ENCODE peak calls at places on chromosomes 3 and 15, in nine cellular contexts. One of them, this sample, is unnamed.

GRCh38 chr3:184489457-184489856 is 72.1 kb upstream of the EPHB3 start:
- DNase-seq in foreskin fibroblast: no peak
- DNase-seq in islet precursor cell: no peak
- DNase-seq in GM12891: no peak
- DNase-seq in epithelial cell of esophagus: no peak
- DNase-seq in activated T-helper 1 cell treated with Interleukin-2 at 50 U/mL for 16 hours: no peak
- DNase-seq in NCI-H524 treated with DMSO at 0.1 percent for 48 hours: no peak
- DNase-seq in activated naive CD8-positive, alpha-beta T cell treated with anti-CD3 and anti-CD28 coated beads, Interleukin-2, amount 50 U/mL, for 16 hours: no peak
- DNase-seq in endothelial cell: no peak
- DNase-seq in this sample: no peak

GRCh38 chr3:34008191-34008590 is 209.8 kb downstream of the PDCD6IP start:
- DNase-seq in foreskin fibroblast: no peak
- DNase-seq in NCI-H524 treated with DMSO at 0.1 percent for 48 hours: no peak
- DNase-seq in islet precursor cell: peak
- DNase-seq in endothelial cell: no peak
- DNase-seq in activated naive CD8-positive, alpha-beta T cell treated with anti-CD3 and anti-CD28 coated beads, Interleukin-2, amount 50 U/mL, for 16 hours: no peak
- DNase-seq in GM12891: no peak
- DNase-seq in epithelial cell of esophagus: no peak
- DNase-seq in activated T-helper 1 cell treated with Interleukin-2 at 50 U/mL for 16 hours: no peak
- DNase-seq in this sample: no peak

GRCh38 chr3:146967786-146968185 is 362.6 kb upstream of the PLSCR5 start:
- DNase-seq in endothelial cell: no peak
- DNase-seq in epithelial cell of esophagus: no peak
- DNase-seq in islet precursor cell: no peak
- DNase-seq in GM12891: no peak
- DNase-seq in activated naive CD8-positive, alpha-beta T cell treated with anti-CD3 and anti-CD28 coated beads, Interleukin-2, amount 50 U/mL, for 16 hours: no peak
- DNase-seq in foreskin fibroblast: no peak
- DNase-seq in NCI-H524 treated with DMSO at 0.1 percent for 48 hours: no peak
- DNase-seq in activated T-helper 1 cell treated with Interleukin-2 at 50 U/mL for 16 hours: no peak
- DNase-seq in this sample: no peak

GRCh38 chr3:52393959-52394670 is 50.8 kb downstream of the SEMA3G start:
- DNase-seq in endothelial cell: no peak
- DNase-seq in foreskin fibroblast: no peak
- DNase-seq in NCI-H524 treated with DMSO at 0.1 percent for 48 hours: no peak
- DNase-seq in epithelial cell of esophagus: no peak
- DNase-seq in GM12891: no peak
- DNase-seq in islet precursor cell: no peak
- DNase-seq in activated naive CD8-positive, alpha-beta T cell treated with anti-CD3 and anti-CD28 coated beads, Interleukin-2, amount 50 U/mL, for 16 hours: no peak
- DNase-seq in activated T-helper 1 cell treated with Interleukin-2 at 50 U/mL for 16 hours: no peak
- DNase-seq in this sample: no peak

GRCh38 chr15:74793135-74794028 is 11.5 kb downstream of the CSK start:
- DNase-seq in activated T-helper 1 cell treated with Interleukin-2 at 50 U/mL for 16 hours: peak
- DNase-seq in activated naive CD8-positive, alpha-beta T cell treated with anti-CD3 and anti-CD28 coated beads, Interleukin-2, amount 50 U/mL, for 16 hours: peak
- DNase-seq in endothelial cell: no peak
- DNase-seq in epithelial cell of esophagus: peak
- DNase-seq in foreskin fibroblast: no peak
- DNase-seq in islet precursor cell: peak
- DNase-seq in GM12891: no peak
- DNase-seq in NCI-H524 treated with DMSO at 0.1 percent for 48 hours: no peak
- DNase-seq in this sample: no peak

GRCh38 chr3:153287017-153287416 is 125.0 kb downstream of the RAP2B start:
- DNase-seq in activated T-helper 1 cell treated with Interleukin-2 at 50 U/mL for 16 hours: no peak
- DNase-seq in NCI-H524 treated with DMSO at 0.1 percent for 48 hours: no peak
- DNase-seq in foreskin fibroblast: no peak
- DNase-seq in endothelial cell: no peak
- DNase-seq in activated naive CD8-positive, alpha-beta T cell treated with anti-CD3 and anti-CD28 coated beads, Interleukin-2, amount 50 U/mL, for 16 hours: no peak
- DNase-seq in GM12891: no peak
- DNase-seq in islet precursor cell: no peak
- DNase-seq in epithelial cell of esophagus: peak
- DNase-seq in this sample: no peak

GRCh38 chr3:40387001-40387894 is at the start of gene ENTPD3:
- DNase-seq in islet precursor cell: peak
- DNase-seq in NCI-H524 treated with DMSO at 0.1 percent for 48 hours: no peak
- DNase-seq in endothelial cell: peak
- DNase-seq in activated T-helper 1 cell treated with Interleukin-2 at 50 U/mL for 16 hours: peak
- DNase-seq in foreskin fibroblast: peak
- DNase-seq in activated naive CD8-positive, alpha-beta T cell treated with anti-CD3 and anti-CD28 coated beads, Interleukin-2, amount 50 U/mL, for 16 hours: no peak
- DNase-seq in GM12891: peak
- DNase-seq in epithelial cell of esophagus: peak
- DNase-seq in this sample: no peak

GRCh38 chr15:89649013-89649625 is 6.1 kb downstream of the KIF7 start:
- DNase-seq in GM12891: no peak
- DNase-seq in endothelial cell: no peak
- DNase-seq in islet precursor cell: no peak
- DNase-seq in activated naive CD8-positive, alpha-beta T cell treated with anti-CD3 and anti-CD28 coated beads, Interleukin-2, amount 50 U/mL, for 16 hours: no peak
- DNase-seq in activated T-helper 1 cell treated with Interleukin-2 at 50 U/mL for 16 hours: no peak
- DNase-seq in NCI-H524 treated with DMSO at 0.1 percent for 48 hours: no peak
- DNase-seq in epithelial cell of esophagus: no peak
- DNase-seq in foreskin fibroblast: no peak
- DNase-seq in this sample: no peak

GRCh38 chr3:126509565-126510322 is 7.8 kb downstream of the UROC1 start:
- DNase-seq in GM12891: no peak
- DNase-seq in activated naive CD8-positive, alpha-beta T cell treated with anti-CD3 and anti-CD28 coated beads, Interleukin-2, amount 50 U/mL, for 16 hours: no peak
- DNase-seq in islet precursor cell: no peak
- DNase-seq in endothelial cell: no peak
- DNase-seq in foreskin fibroblast: no peak
- DNase-seq in epithelial cell of esophagus: peak
- DNase-seq in activated T-helper 1 cell treated with Interleukin-2 at 50 U/mL for 16 hours: no peak
- DNase-seq in NCI-H524 treated with DMSO at 0.1 percent for 48 hours: no peak
- DNase-seq in this sample: no peak

GRCh38 chr15:41961014-41961518 is 11.3 kb downstream of the EHD4 start:
- DNase-seq in GM12891: no peak
- DNase-seq in foreskin fibroblast: no peak
- DNase-seq in epithelial cell of esophagus: no peak
- DNase-seq in activated T-helper 1 cell treated with Interleukin-2 at 50 U/mL for 16 hours: no peak
- DNase-seq in endothelial cell: no peak
- DNase-seq in islet precursor cell: no peak
- DNase-seq in activated naive CD8-positive, alpha-beta T cell treated with anti-CD3 and anti-CD28 coated beads, Interleukin-2, amount 50 U/mL, for 16 hours: no peak
- DNase-seq in NCI-H524 treated with DMSO at 0.1 percent for 48 hours: no peak
- DNase-seq in this sample: no peak

GRCh38 chr3:46407976-46408375 is 917 bp downstream of the CCRL2 start:
- DNase-seq in GM12891: no peak
- DNase-seq in epithelial cell of esophagus: no peak
- DNase-seq in foreskin fibroblast: no peak
- DNase-seq in activated naive CD8-positive, alpha-beta T cell treated with anti-CD3 and anti-CD28 coated beads, Interleukin-2, amount 50 U/mL, for 16 hours: no peak
- DNase-seq in islet precursor cell: peak
- DNase-seq in NCI-H524 treated with DMSO at 0.1 percent for 48 hours: no peak
- DNase-seq in activated T-helper 1 cell treated with Interleukin-2 at 50 U/mL for 16 hours: no peak
- DNase-seq in endothelial cell: no peak
- DNase-seq in this sample: no peak

GRCh38 chr3:69204315-69204957 is 82.0 kb upstream of the LMOD3 start:
- DNase-seq in GM12891: no peak
- DNase-seq in NCI-H524 treated with DMSO at 0.1 percent for 48 hours: peak
- DNase-seq in endothelial cell: no peak
- DNase-seq in activated T-helper 1 cell treated with Interleukin-2 at 50 U/mL for 16 hours: no peak
- DNase-seq in islet precursor cell: no peak
- DNase-seq in foreskin fibroblast: no peak
- DNase-seq in epithelial cell of esophagus: peak
- DNase-seq in activated naive CD8-positive, alpha-beta T cell treated with anti-CD3 and anti-CD28 coated beads, Interleukin-2, amount 50 U/mL, for 16 hours: no peak
- DNase-seq in this sample: peak

GRCh38 chr3:136994772-136995516 is 37.2 kb downstream of the IL20RB start:
- DNase-seq in GM12891: no peak
- DNase-seq in epithelial cell of esophagus: peak
- DNase-seq in activated T-helper 1 cell treated with Interleukin-2 at 50 U/mL for 16 hours: no peak
- DNase-seq in endothelial cell: no peak
- DNase-seq in activated naive CD8-positive, alpha-beta T cell treated with anti-CD3 and anti-CD28 coated beads, Interleukin-2, amount 50 U/mL, for 16 hours: no peak
- DNase-seq in NCI-H524 treated with DMSO at 0.1 percent for 48 hours: no peak
- DNase-seq in islet precursor cell: no peak
- DNase-seq in foreskin fibroblast: peak
- DNase-seq in this sample: no peak

GRCh38 chr3:31942446-31942845 is 38.6 kb downstream of the OSBPL10 start:
- DNase-seq in NCI-H524 treated with DMSO at 0.1 percent for 48 hours: no peak
- DNase-seq in epithelial cell of esophagus: no peak
- DNase-seq in activated naive CD8-positive, alpha-beta T cell treated with anti-CD3 and anti-CD28 coated beads, Interleukin-2, amount 50 U/mL, for 16 hours: no peak
- DNase-seq in foreskin fibroblast: no peak
- DNase-seq in GM12891: no peak
- DNase-seq in endothelial cell: no peak
- DNase-seq in activated T-helper 1 cell treated with Interleukin-2 at 50 U/mL for 16 hours: no peak
- DNase-seq in islet precursor cell: no peak
- DNase-seq in this sample: no peak

GRCh38 chr3:52195823-52196331 is 2.1 kb upstream of the ALAS1 start:
- DNase-seq in endothelial cell: no peak
- DNase-seq in epithelial cell of esophagus: peak
- DNase-seq in activated naive CD8-positive, alpha-beta T cell treated with anti-CD3 and anti-CD28 coated beads, Interleukin-2, amount 50 U/mL, for 16 hours: no peak
- DNase-seq in GM12891: no peak
- DNase-seq in activated T-helper 1 cell treated with Interleukin-2 at 50 U/mL for 16 hours: no peak
- DNase-seq in foreskin fibroblast: peak
- DNase-seq in islet precursor cell: peak
- DNase-seq in NCI-H524 treated with DMSO at 0.1 percent for 48 hours: no peak
- DNase-seq in this sample: no peak

GRCh38 chr3:124429129-124429815 is 301.0 kb upstream of the UMPS start:
- DNase-seq in epithelial cell of esophagus: peak
- DNase-seq in activated T-helper 1 cell treated with Interleukin-2 at 50 U/mL for 16 hours: no peak
- DNase-seq in activated naive CD8-positive, alpha-beta T cell treated with anti-CD3 and anti-CD28 coated beads, Interleukin-2, amount 50 U/mL, for 16 hours: no peak
- DNase-seq in GM12891: no peak
- DNase-seq in islet precursor cell: no peak
- DNase-seq in endothelial cell: no peak
- DNase-seq in foreskin fibroblast: peak
- DNase-seq in NCI-H524 treated with DMSO at 0.1 percent for 48 hours: peak
- DNase-seq in this sample: no peak

GRCh38 chr15:31489801-31490646 is 163.4 kb downstream of the KLF13 start:
- DNase-seq in activated T-helper 1 cell treated with Interleukin-2 at 50 U/mL for 16 hours: no peak
- DNase-seq in GM12891: peak
- DNase-seq in NCI-H524 treated with DMSO at 0.1 percent for 48 hours: no peak
- DNase-seq in epithelial cell of esophagus: peak
- DNase-seq in activated naive CD8-positive, alpha-beta T cell treated with anti-CD3 and anti-CD28 coated beads, Interleukin-2, amount 50 U/mL, for 16 hours: no peak
- DNase-seq in foreskin fibroblast: peak
- DNase-seq in islet precursor cell: peak
- DNase-seq in endothelial cell: no peak
- DNase-seq in this sample: peak

GRCh38 chr3:112598731-112599130 is 36.9 kb downstream of the SLC35A5 start:
- DNase-seq in GM12891: no peak
- DNase-seq in endothelial cell: no peak
- DNase-seq in activated naive CD8-positive, alpha-beta T cell treated with anti-CD3 and anti-CD28 coated beads, Interleukin-2, amount 50 U/mL, for 16 hours: no peak
- DNase-seq in NCI-H524 treated with DMSO at 0.1 percent for 48 hours: no peak
- DNase-seq in foreskin fibroblast: no peak
- DNase-seq in activated T-helper 1 cell treated with Interleukin-2 at 50 U/mL for 16 hours: no peak
- DNase-seq in epithelial cell of esophagus: no peak
- DNase-seq in islet precursor cell: no peak
- DNase-seq in this sample: no peak

GRCh38 chr3:32147509-32147908 is 41.1 kb downstream of the GPD1L start:
- DNase-seq in foreskin fibroblast: peak
- DNase-seq in activated naive CD8-positive, alpha-beta T cell treated with anti-CD3 and anti-CD28 coated beads, Interleukin-2, amount 50 U/mL, for 16 hours: no peak
- DNase-seq in NCI-H524 treated with DMSO at 0.1 percent for 48 hours: no peak
- DNase-seq in GM12891: no peak
- DNase-seq in islet precursor cell: no peak
- DNase-seq in activated T-helper 1 cell treated with Interleukin-2 at 50 U/mL for 16 hours: no peak
- DNase-seq in endothelial cell: no peak
- DNase-seq in epithelial cell of esophagus: peak
- DNase-seq in this sample: no peak

GRCh38 chr3:88632226-88632625 is 475.2 kb upstream of the EPHA3 start:
- DNase-seq in GM12891: no peak
- DNase-seq in islet precursor cell: no peak
- DNase-seq in epithelial cell of esophagus: peak
- DNase-seq in activated T-helper 1 cell treated with Interleukin-2 at 50 U/mL for 16 hours: no peak
- DNase-seq in foreskin fibroblast: no peak
- DNase-seq in endothelial cell: no peak
- DNase-seq in NCI-H524 treated with DMSO at 0.1 percent for 48 hours: no peak
- DNase-seq in activated naive CD8-positive, alpha-beta T cell treated with anti-CD3 and anti-CD28 coated beads, Interleukin-2, amount 50 U/mL, for 16 hours: no peak
- DNase-seq in this sample: no peak

GRCh38 chr3:125651246-125651645 is 55.9 kb upstream of the OSBPL11 start:
- DNase-seq in epithelial cell of esophagus: peak
- DNase-seq in foreskin fibroblast: no peak
- DNase-seq in islet precursor cell: peak
- DNase-seq in activated naive CD8-positive, alpha-beta T cell treated with anti-CD3 and anti-CD28 coated beads, Interleukin-2, amount 50 U/mL, for 16 hours: no peak
- DNase-seq in NCI-H524 treated with DMSO at 0.1 percent for 48 hours: peak
- DNase-seq in endothelial cell: no peak
- DNase-seq in GM12891: no peak
- DNase-seq in activated T-helper 1 cell treated with Interleukin-2 at 50 U/mL for 16 hours: no peak
- DNase-seq in this sample: no peak

GRCh38 chr15:63945838-63946298 is 100.4 kb downstream of the DAPK2 start:
- DNase-seq in NCI-H524 treated with DMSO at 0.1 percent for 48 hours: no peak
- DNase-seq in endothelial cell: no peak
- DNase-seq in foreskin fibroblast: no peak
- DNase-seq in islet precursor cell: peak
- DNase-seq in activated T-helper 1 cell treated with Interleukin-2 at 50 U/mL for 16 hours: no peak
- DNase-seq in epithelial cell of esophagus: peak
- DNase-seq in GM12891: no peak
- DNase-seq in activated naive CD8-positive, alpha-beta T cell treated with anti-CD3 and anti-CD28 coated beads, Interleukin-2, amount 50 U/mL, for 16 hours: no peak
- DNase-seq in this sample: no peak

GRCh38 chr3:170130532-170130931 is 51.0 kb downstream of the PHC3 start:
- DNase-seq in islet precursor cell: no peak
- DNase-seq in foreskin fibroblast: no peak
- DNase-seq in endothelial cell: no peak
- DNase-seq in NCI-H524 treated with DMSO at 0.1 percent for 48 hours: no peak
- DNase-seq in epithelial cell of esophagus: no peak
- DNase-seq in GM12891: no peak
- DNase-seq in activated naive CD8-positive, alpha-beta T cell treated with anti-CD3 and anti-CD28 coated beads, Interleukin-2, amount 50 U/mL, for 16 hours: no peak
- DNase-seq in activated T-helper 1 cell treated with Interleukin-2 at 50 U/mL for 16 hours: no peak
- DNase-seq in this sample: no peak

This sample was measured in GM18507.